ENCODE peak calls at places on chromosome 17, in four cellular contexts. V is GM12878, T is WTC11, P is K562. F is an unnamed sample.
A peak's percentile ranks its signal among the peaks of the same experiment; 100 is the strongest.

GRCh38 chr17:933168-934083 is 46.1 kb downstream of the NXN start:
- DNase-seq in V (no peak), T (no peak), P (peak; percentile 20), F (no peak)

GRCh38 chr17:42566873-42567573 is at the start of gene MLX:
- DNase-seq in V (peak; percentile 68), T (peak; percentile 92), P (peak; percentile 100), F (peak; percentile 100)

GRCh38 chr17:74431568-74432483 is at the start of gene GPRC5C:
- DNase-seq in V (no peak), T (peak; percentile 82), P (peak; percentile 56), F (peak; percentile 84)

GRCh38 chr17:7226721-7227710 is 7.3 kb downstream of the ACADVL start:
- DNase-seq in V (no peak), T (no peak), P (no peak), F (no peak)

GRCh38 chr17:73089918-73090317 is 2.6 kb downstream of the SLC39A11 start:
- DNase-seq in V (no peak), T (no peak), P (no peak), F (no peak)

GRCh38 chr17:64183815-64184397 is 54.0 kb upstream of the ERN1 start:
- DNase-seq in V (no peak), T (no peak), P (no peak), F (no peak)

GRCh38 chr17:6088141-6088540 is 18.0 kb downstream of the WSCD1 start:
- DNase-seq in V (no peak), T (no peak), P (no peak), F (no peak)

GRCh38 chr17:48850792-48851325 is 20.0 kb downstream of the CALCOCO2 start:
- DNase-seq in V (no peak), T (no peak), P (no peak), F (no peak)

GRCh38 chr17:48335858-48336500 is 94.0 kb downstream of the SKAP1 start:
- DNase-seq in V (peak; percentile 37), T (no peak), P (peak; percentile 21), F (peak; percentile 34)

GRCh38 chr17:77462553-77463497 is 322.1 kb downstream of the SEC14L1 start:
- DNase-seq in V (no peak), T (no peak), P (no peak), F (no peak)

GRCh38 chr17:64736804-64737492 is 74.8 kb upstream of the SMURF2 start:
- DNase-seq in V (no peak), T (peak; percentile 56), P (no peak), F (peak; percentile 30)

GRCh38 chr17:30332057-30332542 is 1.8 kb downstream of the TMIGD1 start:
- DNase-seq in V (peak; percentile 72), T (no peak), P (no peak), F (no peak)

GRCh38 chr17:42373896-42374295 is 14.3 kb downstream of the STAT3 start:
- DNase-seq in V (no peak), T (no peak), P (no peak), F (no peak)

GRCh38 chr17:45745843-45746494 is 38.2 kb upstream of the CRHR1 start:
- DNase-seq in V (no peak), T (no peak), P (no peak), F (no peak)

GRCh38 chr17:77957215-77957868 is 1.2 kb upstream of the TNRC6C start:
- DNase-seq in V (peak; percentile 12), T (no peak), P (no peak), F (no peak)

GRCh38 chr17:74085434-74085833 is 118.0 kb upstream of the RPL38 start:
- DNase-seq in V (no peak), T (peak; percentile 52), P (peak; percentile 34), F (no peak)

GRCh38 chr17:43673516-43674323 is 12.0 kb upstream of the MEOX1 start:
- DNase-seq in V (no peak), T (peak; percentile 83), P (peak; percentile 67), F (peak; percentile 79)

GRCh38 chr17:29615492-29616299 is 7.0 kb downstream of the CORO6 start:
- DNase-seq in V (no peak), T (peak; percentile 88), P (peak; percentile 97), F (peak; percentile 61)

GRCh38 chr17:41060052-41060604 is at the start of gene KRTAP2-3:
- DNase-seq in V (no peak), T (no peak), P (no peak), F (no peak)

GRCh38 chr17:11944587-11944986 is 52.7 kb downstream of the ZNF18 start:
- DNase-seq in V (no peak), T (no peak), P (no peak), F (no peak)

GRCh38 chr17:78192616-78193015 is 5.5 kb downstream of the AFMID start:
- DNase-seq in V (no peak), T (no peak), P (no peak), F (no peak)

GRCh38 chr17:43900183-43900857 is 7.0 kb downstream of the MPP2 start:
- DNase-seq in V (no peak), T (peak; percentile 93), P (peak; percentile 100), F (peak; percentile 98)

DNA sequence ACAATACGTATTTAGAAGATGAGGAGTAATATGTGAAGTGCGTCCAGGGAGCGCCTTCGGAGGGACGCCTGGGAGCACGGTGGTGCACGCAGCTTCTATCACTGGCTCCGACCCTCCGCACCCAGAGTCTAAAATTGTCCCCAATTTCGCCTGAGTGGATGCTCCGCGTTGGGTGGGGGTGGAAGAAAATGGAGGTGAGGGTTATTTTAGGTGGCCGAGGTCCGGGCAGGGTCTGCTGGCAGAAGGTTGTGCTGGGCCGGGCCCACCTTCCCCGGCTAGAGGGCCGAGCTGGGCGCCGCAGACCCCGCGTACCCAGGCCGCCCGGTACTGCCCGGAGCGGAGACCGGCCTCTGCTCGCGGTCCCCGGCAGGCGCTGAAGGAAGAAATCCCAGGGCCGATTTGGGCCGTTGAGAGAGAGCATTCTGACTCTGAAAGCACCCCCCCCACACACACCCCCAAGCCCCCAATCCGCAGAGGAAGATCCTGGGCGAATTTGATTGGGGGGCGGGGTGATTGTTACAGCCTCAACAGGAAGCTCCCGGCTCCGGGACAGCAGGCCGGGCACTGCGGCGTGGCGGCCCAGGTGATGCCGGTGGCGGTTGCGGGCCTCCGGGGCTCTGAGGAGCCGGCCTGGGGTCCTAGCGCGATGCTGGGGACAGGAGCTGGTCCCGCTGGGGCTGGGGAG is 3.1 kb downstream of the BAHCC1 start:
- DNase-seq in V (no peak), T (peak; percentile 56), P (no peak), F (peak; percentile 68)
- TF ChIP-seq USF1 in V (no peak), T (no peak), P (no peak), F (no peak)

DNA sequence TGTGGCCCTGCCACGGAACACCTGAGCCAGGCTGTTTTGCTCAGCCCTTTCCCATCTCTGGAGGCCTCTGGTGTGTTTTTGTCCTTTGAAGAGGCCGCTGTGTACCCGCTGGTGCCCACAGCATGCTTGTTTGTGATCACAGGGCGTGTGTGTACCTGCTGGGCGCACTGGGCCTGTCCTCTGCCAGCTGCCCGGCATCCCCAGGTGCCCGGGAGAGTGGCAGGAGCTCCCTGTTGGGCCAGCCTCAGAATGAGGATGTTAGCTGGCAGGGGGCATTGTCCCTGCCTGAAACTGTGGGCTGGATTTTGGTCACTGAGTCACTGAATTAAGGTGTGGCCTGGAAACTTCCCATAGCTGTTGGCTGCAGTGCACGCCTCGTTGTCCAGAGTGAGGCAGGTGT is 31.1 kb downstream of the BAIAP2 start:
- DNase-seq in V (no peak), T (no peak), P (no peak), F (no peak)
- TF ChIP-seq USF1 in V (no peak), T (no peak), P (no peak), F (no peak)

GRCh38 chr17:36972186-36972686 is 23.5 kb downstream of the AATF start:
- DNase-seq in V (no peak), T (no peak), P (no peak), F (no peak)
- TF ChIP-seq USF1 in V (no peak), T (no peak), P (no peak), F (no peak)

GRCh38 chr17:22203208-22203715 is 510.9 kb downstream of the KCNJ18 start:
- DNase-seq in V (no peak), T (no peak), P (no peak), F (no peak)
- TF ChIP-seq USF1 in V (no peak), T (no peak), P (no peak), F (no peak)

GRCh38 chr17:17667231-17667630 is 14.0 kb upstream of the RAI1 start:
- DNase-seq in V (no peak), T (no peak), P (no peak), F (no peak)
- TF ChIP-seq USF1 in V (no peak), T (no peak), P (no peak), F (no peak)

GRCh38 chr17:58002558-58002957 is 4.5 kb downstream of the SRSF1 start:
- DNase-seq in V (no peak), T (no peak), P (no peak), F (no peak)

GRCh38 chr17:58005728-58006562 is 1.1 kb downstream of the SRSF1 start:
- DNase-seq in V (no peak), T (no peak), P (no peak), F (no peak)

GRCh38 chr17:58005031-58005727 is 1.9 kb downstream of the SRSF1 start:
- DNase-seq in V (no peak), T (no peak), P (peak; percentile 31), F (no peak)

GRCh38 chr17:58002973-58003372 is 4.1 kb downstream of the SRSF1 start:
- DNase-seq in V (no peak), T (no peak), P (no peak), F (no peak)

DNA sequence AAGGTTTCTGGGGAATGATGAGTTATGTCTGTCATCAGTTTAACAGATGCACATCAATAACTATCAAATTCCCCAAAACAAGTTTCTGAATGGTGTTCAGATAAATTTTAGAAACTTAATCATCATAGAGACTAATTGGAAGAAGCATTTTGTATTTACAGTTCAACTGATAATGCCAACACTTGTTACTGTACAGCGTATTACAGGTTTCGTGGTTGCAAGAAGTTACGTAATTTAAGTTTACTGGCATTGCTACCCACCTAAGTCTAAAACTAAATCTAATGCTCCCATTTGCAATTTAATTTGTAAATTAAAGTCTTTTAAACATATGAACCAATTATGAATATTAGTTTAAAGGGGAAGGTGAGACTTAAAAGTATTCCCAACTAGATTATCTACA is 3.0 kb downstream of the SRSF1 start:
- DNase-seq in V (no peak), T (no peak), P (no peak), F (no peak)
- TF ChIP-seq USF1 in V (no peak), T (no peak), P (no peak), F (no peak)

DNA sequence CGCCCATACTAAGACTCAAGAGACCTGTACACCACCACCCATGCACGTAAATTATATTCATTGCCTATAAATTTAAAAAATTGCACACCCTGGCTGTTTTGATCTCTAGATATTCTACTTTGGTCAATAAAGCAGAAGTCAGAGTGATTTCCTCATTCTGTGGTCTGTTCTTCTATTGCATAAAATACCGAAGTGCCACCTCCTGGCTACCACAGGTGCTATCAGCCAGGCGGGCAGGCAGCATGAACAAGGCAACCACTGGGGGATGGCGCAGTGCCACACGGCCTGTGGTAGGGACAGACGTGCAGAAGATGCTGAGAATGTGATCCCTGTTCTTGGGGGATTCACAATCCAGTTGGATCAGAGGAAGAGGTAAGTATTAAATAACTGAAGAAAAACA is 122.3 kb downstream of the CDK5R1 start:
- DNase-seq in V (peak; percentile 59), T (no peak), P (no peak), F (peak; percentile 50)
- TF ChIP-seq USF1 in V (no peak), T (no peak), P (no peak), F (no peak)

DNA sequence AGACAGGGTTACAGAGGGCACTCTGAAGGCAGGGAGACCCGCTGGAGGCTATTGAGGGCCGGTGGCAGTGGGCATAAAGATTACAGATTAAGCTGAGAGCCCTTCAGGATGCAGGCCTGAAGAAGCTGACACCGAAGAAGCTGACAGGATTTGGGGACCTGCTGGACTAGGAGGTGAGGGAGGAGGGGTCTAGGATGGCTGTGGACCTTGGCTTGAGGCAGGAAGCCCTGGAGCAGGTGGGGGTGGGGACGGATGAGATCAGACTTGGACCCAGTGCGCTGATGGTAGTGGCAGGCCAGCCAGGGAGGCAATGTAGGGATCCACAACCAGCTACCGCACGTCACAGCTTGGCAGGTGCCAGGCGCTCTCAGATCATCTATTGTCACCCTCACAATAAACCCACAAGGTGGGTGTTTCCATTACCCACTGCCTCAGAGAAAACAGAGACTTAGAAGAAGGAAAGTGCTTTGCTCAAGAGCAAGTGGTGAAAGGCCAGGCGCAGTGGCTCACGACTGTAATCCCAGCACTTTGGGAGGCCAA is 888 bp upstream of the SAMD14 start:
- DNase-seq in V (no peak), T (no peak), P (no peak), F (peak; percentile 67)
- TF ChIP-seq USF1 in V (no peak), T (no peak), P (no peak), F (no peak)

F was measured in SK-N-SH.